ENCODE peak calls at places on chromosomes 6 and 20, in eight cellular contexts. F is stimulated activated naive CD8-positive, alpha-beta T cell treated with anti-CD3 and anti-CD28 coated beads, Interleukin-15, Interleukin-2, amounts not matched to agents 100 U/mL and 50 U/mL, for 24 hours; P is nucleus accumbens; A is pulmonary artery endothelial cell; Q is activated CD8-positive, alpha-beta memory T cell treated with anti-CD3 and anti-CD28 coated beads for 4 hours; H is psoas muscle; Y is effector memory CD8-positive, alpha-beta T cell; R is GM23338. Z is an unnamed sample.

GRCh38 chr6:63637865-63638445 is 2.4 kb downstream of the PHF3 start:
- DNase-seq in Q (no peak), F (no peak), R (no peak), A (no peak), P (no peak), H (no peak), Y (no peak), Z (no peak)

GRCh38 chr6:84272298-84272697 is 44.9 kb upstream of the CEP162 start:
- DNase-seq in H (no peak), A (no peak), P (no peak), R (no peak), Q (no peak), Y (no peak), F (no peak), Z (no peak)

GRCh38 chr20:58647814-58648501 is 3.1 kb upstream of the STX16 start:
- DNase-seq in H (no peak), Q (no peak), F (no peak), P (no peak), Y (no peak), A (peak; percentile 63), R (no peak), Z (no peak)

GRCh38 chr6:79404261-79404660 is 133.0 kb downstream of the LCA5 start:
- DNase-seq in P (no peak), Y (no peak), A (no peak), H (no peak), R (no peak), Q (no peak), F (no peak), Z (no peak)

GRCh38 chr20:51446656-51447055 is 95.9 kb downstream of the NFATC2 start:
- DNase-seq in P (no peak), A (peak; percentile 64), R (no peak), Y (no peak), H (no peak), Q (no peak), F (no peak), Z (no peak)

GRCh38 chr6:90168693-90169131 is 127.9 kb downstream of the BACH2 start:
- DNase-seq in P (no peak), Y (no peak), A (no peak), R (no peak), Q (no peak), F (no peak), H (no peak), Z (no peak)

GRCh38 chr6:148203281-148203925 is 139.2 kb upstream of the SASH1 start:
- DNase-seq in R (no peak), H (no peak), F (no peak), Y (no peak), Q (no peak), P (no peak), A (no peak), Z (no peak)

GRCh38 chr6:106192824-106193223 is 106.7 kb downstream of the PRDM1 start:
- DNase-seq in Q (no peak), F (no peak), P (no peak), Y (no peak), H (no peak), A (no peak), R (no peak), Z (no peak)

GRCh38 chr6:129717287-129717686 is 7.3 kb upstream of the ARHGAP18 start:
- DNase-seq in Q (no peak), P (no peak), A (no peak), R (no peak), Y (no peak), F (no peak), H (no peak), Z (no peak)

GRCh38 chr20:43915209-43916072 is 789 bp downstream of the TOX2 start:
- DNase-seq in F (peak; percentile 44), H (no peak), Q (peak; percentile 31), P (no peak), R (peak; percentile 67), Y (peak; percentile 50), A (no peak), Z (no peak)

GRCh38 chr6:106973018-106973840 is 1.3 kb downstream of the CD24 start:
- DNase-seq in R (peak; percentile 66), A (no peak), P (no peak), Y (no peak), H (no peak), F (peak; percentile 5), Q (no peak), Z (no peak)

GRCh38 chr6:70537266-70537665 is 29.5 kb upstream of the SDHAF4 start:
- DNase-seq in P (no peak), A (no peak), R (no peak), F (no peak), Q (no peak), H (no peak), Y (no peak), Z (no peak)

GRCh38 chr6:40791004-40791403 is 203.8 kb upstream of the LRFN2 start:
- DNase-seq in P (no peak), R (no peak), Y (no peak), F (no peak), A (no peak), Q (no peak), H (no peak), Z (no peak)

GRCh38 chr20:34390769-34391447 is 27.8 kb downstream of the ITCH start:
- DNase-seq in Q (no peak), F (peak; percentile 39), A (peak; percentile 30), H (peak; percentile 82), R (peak; percentile 11), P (no peak), Y (no peak), Z (peak; percentile 32)

GRCh38 chr6:43733471-43734293 is 36.3 kb upstream of the VEGFA start:
- DNase-seq in H (no peak), P (no peak), A (no peak), F (peak; percentile 68), Q (peak; percentile 19), Y (no peak), R (no peak), Z (no peak)

GRCh38 chr20:3068986-3069900 is 2.2 kb upstream of the OXT start:
- DNase-seq in F (no peak), Q (no peak), P (no peak), H (no peak), A (no peak), Y (no peak), R (peak; percentile 59), Z (no peak)

GRCh38 chr6:159808647-159809046 is 8.6 kb downstream of the PNLDC1 start:
- DNase-seq in A (no peak), F (no peak), H (no peak), Y (no peak), R (no peak), Q (no peak), P (no peak), Z (no peak)

GRCh38 chr20:39004508-39004907 is 42.4 kb downstream of the DHX35 start:
- DNase-seq in F (no peak), R (no peak), H (no peak), Y (no peak), Q (no peak), A (no peak), P (no peak), Z (no peak)

GRCh38 chr6:26306248-26306647 is 58.8 kb upstream of the BTN3A2 start:
- DNase-seq in Q (no peak), P (no peak), H (no peak), R (no peak), F (no peak), A (no peak), Y (no peak), Z (no peak)

GRCh38 chr20:18057106-18057993 is at the start of gene OVOL2:
- DNase-seq in H (no peak), Y (no peak), P (no peak), Q (no peak), R (peak; percentile 90), F (peak; percentile 4), A (no peak), Z (no peak)

GRCh38 chr20:41650221-41650948 is 32.2 kb upstream of the CHD6 start:
- DNase-seq in P (no peak), Q (no peak), F (no peak), Y (no peak), H (no peak), A (no peak), R (peak; percentile 27), Z (no peak)

GRCh38 chr6:168412456-168412855 is 28.5 kb upstream of the SMOC2 start:
- DNase-seq in Q (no peak), H (no peak), R (no peak), Y (no peak), F (no peak), P (no peak), A (no peak), Z (no peak)

GRCh38 chr20:23116301-23117089 is 30.4 kb upstream of the CD93 start:
- DNase-seq in F (no peak), Y (no peak), R (no peak), A (no peak), P (no peak), H (no peak), Q (no peak), Z (no peak)

GRCh38 chr6:56235245-56235644 is 12.1 kb downstream of the COL21A1 start:
- DNase-seq in A (no peak), R (no peak), Y (no peak), F (no peak), Q (no peak), H (no peak), P (no peak), Z (no peak)

Z was measured in gastrocnemius medialis.